ENCODE peak calls at places on chromosomes 6 and 20, in ten cellular contexts. U is tibial nerve; C is endothelial cell of umbilical vein; B is CD8-positive, alpha-beta T cell; Y is cardiac muscle cell; G is psoas muscle; S is heart left ventricle; Q is heart right ventricle; K is ovary; L is Peyer's patch. N is an unnamed sample. For H3K4me1, the result is how much of the 10 kb centered on the place peaks cover.

GRCh38 chr6:46393940-46394337 is 97.3 kb downstream of the RCAN2 start:
- DNase-seq in S (no peak), K (no peak), L (no peak), Q (no peak), Y (no peak), U (no peak), C (no peak), G (no peak), B (no peak), N (no peak)

GRCh38 chr6:35474129-35474977 is 6.2 kb downstream of the RPL10A start:
- DNase-seq in Y (no peak), U (no peak), G (peak), C (no peak), S (no peak), Q (no peak), K (no peak), L (no peak), B (no peak), N (no peak)

GRCh38 chr6:154306696-154307095 is 49.9 kb downstream of the IPCEF1 start:
- DNase-seq in B (no peak), Y (no peak), G (no peak), U (no peak), L (peak), C (no peak), K (no peak), Q (no peak), S (no peak), N (no peak)

GRCh38 chr6:147664092-147664491 is 155.6 kb downstream of the SAMD5 start:
- DNase-seq in L (no peak), Q (no peak), K (no peak), S (no peak), C (no peak), B (no peak), G (no peak), Y (no peak), U (no peak), N (no peak)

GRCh38 chr6:168581236-168581635 is 140.3 kb downstream of the SMOC2 start:
- DNase-seq in C (no peak), L (no peak), B (no peak), Q (no peak), Y (no peak), S (no peak), G (no peak), U (no peak), K (no peak), N (no peak)

GRCh38 chr6:166561766-166562165 is 24.7 kb downstream of the RAMACL start:
- DNase-seq in Q (no peak), C (no peak), U (no peak), K (no peak), B (no peak), G (peak), S (no peak), L (no peak), Y (no peak), N (no peak)

GRCh38 chr20:1319051-1319450 is 9.9 kb downstream of the SDCBP2 start:
- DNase-seq in G (no peak), Y (no peak), K (no peak), Q (no peak), B (no peak), C (peak), L (no peak), U (no peak), S (no peak), N (no peak)

GRCh38 chr6:136772685-136773472 is 19.4 kb downstream of the MAP3K5 start:
- DNase-seq in L (no peak), G (no peak), S (peak), U (peak), C (no peak), B (no peak), K (no peak), Q (no peak), Y (no peak), N (no peak)

GRCh38 chr6:36267731-36268477 is 2.0 kb upstream of the PNPLA1 start:
- DNase-seq in K (no peak), Q (no peak), Y (no peak), U (no peak), G (no peak), C (no peak), L (no peak), S (no peak), B (no peak), N (no peak)

GRCh38 chr6:73032586-73032985 is 192.7 kb downstream of the KHDC1L start:
- DNase-seq in B (no peak), Q (no peak), U (no peak), S (no peak), G (no peak), C (no peak), Y (no peak), L (no peak), K (no peak), N (no peak)

GRCh38 chr6:116764961-116765841 is at the start of gene FAM162B:
- DNase-seq in G (peak), Q (peak), S (peak), C (peak), U (peak), L (no peak), K (peak), Y (peak), B (no peak), N (no peak)

GRCh38 chr20:58618694-58619540 is 32.2 kb upstream of the STX16 start:
- DNase-seq in B (no peak), Q (no peak), U (no peak), C (no peak), L (no peak), K (no peak), G (peak), S (peak), Y (peak), N (no peak)

GRCh38 chr6:46993846-46994245 is 48.3 kb downstream of the ADGRF1 start:
- DNase-seq in K (no peak), G (no peak), L (no peak), C (peak), U (no peak), B (no peak), Q (no peak), S (no peak), Y (peak), N (no peak)

GRCh38 chr6:119112856-119113530 is 34.5 kb upstream of the FAM184A start:
- DNase-seq in B (no peak), S (no peak), K (no peak), C (no peak), U (no peak), Q (no peak), Y (peak), L (no peak), G (no peak), N (peak)

GRCh38 chr6:126716826-126717514 is 377.1 kb downstream of the CENPW start:
- DNase-seq in C (no peak), U (no peak), L (no peak), B (no peak), G (no peak), K (no peak), Y (no peak), Q (no peak), S (no peak), N (no peak)

GRCh38 chr6:38179794-38180430 is 360.4 kb downstream of the ZFAND3 start:
- DNase-seq in L (peak), K (no peak), C (no peak), S (no peak), Y (no peak), B (no peak), G (no peak), U (no peak), Q (no peak), N (no peak)

GRCh38 chr6:38522322-38522721 is 117.4 kb downstream of the BTBD9 start:
- DNase-seq in Q (no peak), B (no peak), K (no peak), Y (peak), C (no peak), S (no peak), U (no peak), G (no peak), L (no peak), N (no peak)

GRCh38 chr6:99875068-99875467 is 119.0 kb downstream of the MCHR2 start:
- DNase-seq in B (no peak), G (no peak), U (no peak), L (no peak), Y (no peak), Q (no peak), S (no peak), C (no peak), K (no peak), N (no peak)

GRCh38 chr6:133704371-133704770 is 184.5 kb upstream of the TCF21 start:
- DNase-seq in C (no peak), S (no peak), U (no peak), L (no peak), K (no peak), Y (no peak), Q (no peak), B (no peak), G (no peak), N (no peak)
- H3K27ac ChIP-seq in C (no peak), S (peak), U (no peak), L (no peak), K (no peak), Y (no peak), Q (peak), B (no peak), G (no peak), N (no peak)

DNA sequence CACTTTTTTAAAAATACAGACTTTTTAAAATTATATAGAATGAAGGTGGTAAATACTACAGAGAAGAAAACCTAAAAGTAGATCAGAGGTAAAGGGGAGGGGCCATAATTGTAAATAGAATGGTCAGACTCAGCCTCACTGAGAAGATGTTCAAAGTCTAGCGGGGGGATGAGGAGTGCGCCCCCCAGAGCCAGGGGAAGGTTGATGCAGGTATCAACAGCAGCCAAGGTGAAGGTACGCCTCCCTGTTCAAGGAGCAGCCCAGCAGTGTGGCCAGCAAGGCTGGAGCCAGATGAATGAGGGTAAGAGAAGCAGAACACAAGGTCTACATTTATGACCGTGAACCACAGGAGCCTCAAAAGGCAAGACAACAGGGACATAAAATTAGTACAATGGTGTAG is 204.1 kb downstream of the PTPRT start:
- DNase-seq in K (no peak), S (no peak), Q (no peak), B (no peak), U (no peak), Y (no peak), L (no peak), G (no peak), C (no peak), N (no peak)
- TF ChIP-seq CTCF in K (no peak), S (no peak), Q (no peak), B (no peak), U (no peak), Y (no peak), L (no peak), G (no peak), C (no peak), N (no peak)

GRCh38 chr6:43274916-43275597 is 23.0 kb upstream of the SLC22A7 start:
- DNase-seq in C (no peak), L (peak), G (no peak), Q (no peak), K (no peak), B (peak), S (no peak), Y (no peak), U (no peak), N (no peak)

GRCh38 chr6:43275782-43276179 is 22.3 kb upstream of the SLC22A7 start:
- DNase-seq in Q (no peak), G (no peak), C (no peak), Y (no peak), L (no peak), B (no peak), U (no peak), K (no peak), S (no peak), N (no peak)

GRCh38 chr6:43274127-43274915 is 23.7 kb upstream of the SLC22A7 start:
- DNase-seq in B (no peak), K (no peak), S (no peak), Y (no peak), G (no peak), C (no peak), L (no peak), Q (no peak), U (no peak), N (no peak)

GRCh38 chr6:43271944-43272343 is 26.1 kb upstream of the SLC22A7 start:
- DNase-seq in S (no peak), Q (no peak), Y (no peak), B (no peak), C (no peak), G (no peak), K (no peak), U (no peak), L (no peak), N (no peak)

DNA sequence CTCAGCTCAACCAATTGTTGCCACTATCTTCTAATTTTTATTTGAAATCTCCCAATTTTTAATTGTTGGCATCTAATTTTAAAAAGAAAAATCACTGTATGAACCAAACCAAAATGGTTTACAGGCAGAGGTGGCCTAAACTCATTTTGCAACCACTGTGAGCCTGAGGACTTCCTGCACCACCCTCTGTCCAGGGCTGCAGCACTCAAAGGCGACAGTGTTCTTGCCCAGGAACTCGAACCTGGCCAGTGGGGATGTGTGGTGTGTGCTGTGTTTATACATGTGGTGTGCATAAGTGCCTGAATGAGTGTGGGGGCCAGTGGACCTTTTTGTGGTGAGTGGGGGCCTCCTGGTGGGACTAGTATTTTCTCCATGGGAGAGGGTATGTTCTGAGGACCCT is 24.4 kb upstream of the SLC22A7 start:
- DNase-seq in S (no peak), L (no peak), C (no peak), G (no peak), U (no peak), B (no peak), Q (no peak), K (no peak), Y (no peak), N (no peak)
- H3K4me1 ChIP-seq in S (under half), L (half or more), C (under half), G (under half), U (under half), B (under half), Q (under half), K (under half), Y (under half), N (under half)

DNA sequence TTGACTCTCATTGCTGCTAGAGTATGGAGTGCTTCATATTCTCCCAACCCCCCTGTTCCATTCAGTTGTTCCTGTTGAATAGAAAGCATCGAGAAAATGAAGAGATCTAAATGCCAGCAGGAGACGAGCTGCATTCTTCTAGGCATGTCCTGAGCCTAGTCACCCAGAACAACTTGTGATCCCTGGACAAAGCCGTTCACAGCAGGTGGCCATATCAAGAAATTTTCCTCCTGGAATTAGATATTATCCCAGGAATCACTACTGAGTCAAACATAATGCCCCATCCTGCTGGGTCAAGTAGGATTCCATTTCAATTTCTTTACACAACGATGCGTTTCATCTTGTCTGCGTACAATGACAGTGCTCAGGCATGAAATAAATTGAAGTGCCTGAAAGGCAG is 626.1 kb upstream of the EPHA7 start:
- DNase-seq in Y (no peak), U (no peak), C (no peak), Q (no peak), B (no peak), S (no peak), K (no peak), L (no peak), G (no peak), N (no peak)
- H3K27ac ChIP-seq in Y (no peak), U (no peak), C (no peak), Q (no peak), B (no peak), S (no peak), K (no peak), L (no peak), G (no peak), N (no peak)

GRCh38 chr6:6751197-6751596 is 162.7 kb downstream of the LY86 start:
- DNase-seq in L (no peak), K (no peak), B (no peak), U (no peak), C (no peak), Y (no peak), S (no peak), G (no peak), Q (no peak), N (no peak)

GRCh38 chr6:6751615-6752014 is 163.1 kb downstream of the LY86 start:
- DNase-seq in C (no peak), K (no peak), G (no peak), Y (no peak), B (no peak), L (peak), Q (no peak), U (no peak), S (no peak), N (no peak)

GRCh38 chr6:6748001-6748400 is 159.5 kb downstream of the LY86 start:
- DNase-seq in U (no peak), Y (no peak), G (no peak), B (no peak), S (no peak), C (no peak), Q (no peak), L (no peak), K (no peak), N (no peak)

GRCh38 chr6:6752129-6752528 is 163.6 kb downstream of the LY86 start:
- DNase-seq in B (no peak), C (no peak), K (no peak), G (no peak), U (no peak), L (no peak), Q (no peak), S (no peak), Y (peak), N (no peak)

GRCh38 chr6:6749791-6750434 is 161.4 kb downstream of the LY86 start:
- DNase-seq in Y (peak), S (peak), G (peak), C (peak), K (peak), U (peak), Q (peak), L (peak), B (peak), N (peak)
- TF ChIP-seq CTCF in Y (no peak), S (no peak), G (no peak), C (no peak), K (no peak), U (no peak), Q (no peak), L (no peak), B (no peak), N (no peak)

DNA sequence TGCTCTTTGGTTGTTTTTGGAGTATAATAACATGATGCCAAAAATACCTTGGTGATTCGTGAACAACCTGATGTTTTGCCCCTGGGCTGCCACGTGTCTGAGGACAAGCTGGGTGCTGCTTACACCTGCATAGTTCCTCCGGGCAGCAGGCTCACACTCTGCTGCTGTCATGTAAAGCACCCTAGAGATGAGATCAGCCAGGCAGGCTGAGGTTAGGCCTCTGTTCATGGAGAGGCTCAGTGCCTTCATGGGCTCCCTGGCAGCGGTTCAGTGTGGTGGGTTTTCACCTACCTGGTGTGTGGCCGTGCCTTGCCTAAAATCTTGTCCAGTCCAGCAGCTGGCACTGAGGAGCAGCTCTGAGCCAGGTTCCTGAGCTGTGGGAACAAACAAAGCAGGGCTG is 60.1 kb upstream of the TAGAP start:
- DNase-seq in L (peak), Y (no peak), S (no peak), B (peak), Q (no peak), U (no peak), C (no peak), G (peak), K (no peak), N (no peak)
- H3K4me1 ChIP-seq in L (under half), Y (under half), S (under half), B (half or more), Q (under half), U (under half), C (under half), G (under half), K (under half), N (under half)

GRCh38 chr20:45918182-45918737 is 6.3 kb upstream of the PLTP start:
- DNase-seq in G (no peak), U (no peak), S (no peak), L (no peak), B (no peak), C (peak), Y (peak), K (no peak), Q (no peak), N (no peak)
- H3K27ac ChIP-seq in G (peak), U (peak), S (peak), L (peak), B (no peak), C (no peak), Y (no peak), K (peak), Q (peak), N (peak)

GRCh38 chr6:5025911-5026819 is 22.3 kb upstream of the RPP40 start:
- DNase-seq in B (no peak), K (peak), C (peak), G (peak), Q (peak), U (no peak), S (peak), L (peak), Y (peak), N (peak)
- TF ChIP-seq CTCF in B (no peak), K (peak), C (no peak), G (no peak), Q (peak), U (no peak), S (no peak), L (no peak), Y (peak), N (no peak)

DNA sequence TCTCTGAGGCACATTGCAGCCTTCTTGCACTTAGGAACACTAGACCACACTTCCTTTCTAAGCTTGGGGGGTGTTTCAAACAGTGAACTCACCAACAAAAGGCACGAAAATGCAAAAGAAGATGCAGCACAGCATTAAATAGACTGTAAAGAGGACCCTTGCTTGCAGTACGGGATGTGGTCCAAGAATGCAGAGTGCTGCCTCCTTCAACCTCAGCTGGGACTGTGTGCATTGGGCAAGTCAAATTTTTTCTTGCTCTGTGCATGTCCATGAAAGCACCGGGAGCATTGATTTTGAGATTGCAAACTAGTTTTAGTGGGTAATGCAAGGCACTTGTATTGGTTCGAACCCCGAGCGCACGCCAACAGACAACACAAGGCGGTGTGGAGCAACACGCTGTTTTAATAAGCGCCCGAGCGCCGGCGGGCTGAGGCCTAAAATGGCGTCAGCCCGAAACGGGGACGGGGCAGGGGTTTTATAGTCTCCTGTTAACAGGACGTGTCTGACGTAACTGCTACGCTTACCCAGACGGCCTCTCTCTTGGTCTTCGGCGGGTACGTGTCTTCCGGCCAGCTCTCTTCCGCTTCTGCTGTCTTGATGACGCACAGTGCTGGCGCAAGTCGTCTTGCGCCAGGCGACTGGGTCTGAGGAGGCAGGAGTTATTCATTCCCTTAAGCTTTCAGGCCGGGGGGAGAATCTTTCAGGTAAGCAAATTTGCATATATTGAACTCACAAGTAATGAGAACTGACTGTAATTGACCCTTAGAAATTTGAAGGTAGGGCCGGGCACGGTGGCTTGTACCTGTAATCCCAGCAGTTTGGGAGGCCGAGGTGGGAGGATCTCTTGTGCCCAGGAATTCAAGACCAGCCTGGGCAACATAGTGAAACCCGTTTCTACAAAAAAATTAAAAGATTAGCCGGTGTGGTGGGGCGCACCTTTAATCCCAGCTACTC is 18.7 kb upstream of the ZFP64 start:
- DNase-seq in U (no peak), B (no peak), C (no peak), G (no peak), S (no peak), L (no peak), K (no peak), Q (no peak), Y (no peak), N (no peak)
- H3K4me1 ChIP-seq in U (under half), B (under half), C (under half), G (under half), S (under half), L (under half), K (under half), Q (under half), Y (under half), N (under half)

N was measured in ascending aorta.